ENCODE peak calls at places on chromosomes 7 and 10, in ten cellular contexts. Q, M, W, L, R, E, F, I, O and U are unnamed samples.

GRCh38 chr7:69782917-69783684 is 184.8 kb downstream of the AUTS2 start:
- DNase-seq in Q (no peak), M (no peak), W (peak; percentile 16), L (no peak), R (peak; percentile 83), E (no peak), F (peak; percentile 74), I (no peak), O (no peak), U (no peak)

GRCh38 chr7:140062528-140063299 is at the start of gene PARP12:
- DNase-seq in Q (peak; percentile 91), M (peak; percentile 77), W (peak; percentile 53), L (peak; percentile 92), R (no peak), E (peak; percentile 90), F (peak; percentile 75), I (peak; percentile 84), O (no peak), U (no peak)

GRCh38 chr10:72764151-72764550 is 72.2 kb downstream of the MCU start:
- DNase-seq in Q (no peak), M (peak; percentile 83), W (no peak), L (no peak), R (no peak), E (no peak), F (no peak), I (peak; percentile 46), O (no peak), U (no peak)

GRCh38 chr10:42953684-42954674 is 122.9 kb upstream of the RET start:
- DNase-seq in Q (no peak), M (no peak), W (no peak), L (no peak), R (no peak), E (no peak), F (no peak), I (no peak), O (no peak), U (no peak)

GRCh38 chr7:155732275-155732674 is 80.0 kb downstream of the SHH start:
- DNase-seq in Q (no peak), M (no peak), W (no peak), L (no peak), R (no peak), E (no peak), F (no peak), I (no peak), O (no peak), U (no peak)

GRCh38 chr7:92010215-92010614 is 69.6 kb downstream of the AKAP9 start:
- DNase-seq in Q (no peak), M (no peak), W (no peak), L (no peak), R (no peak), E (no peak), F (no peak), I (peak; percentile 22), O (peak; percentile 13), U (no peak)

GRCh38 chr7:114799522-114800133 is 122.3 kb upstream of the MDFIC start:
- DNase-seq in Q (peak; percentile 8), M (no peak), W (no peak), L (no peak), R (no peak), E (no peak), F (no peak), I (no peak), O (no peak), U (no peak)

GRCh38 chr7:50666124-50666496 is 100.9 kb upstream of the DDC start:
- DNase-seq in Q (no peak), M (no peak), W (no peak), L (no peak), R (no peak), E (no peak), F (no peak), I (no peak), O (no peak), U (no peak)

GRCh38 chr7:2195403-2196246 is 37.1 kb downstream of the MAD1L1 start:
- DNase-seq in Q (no peak), M (no peak), W (peak; percentile 55), L (no peak), R (peak; percentile 98), E (no peak), F (no peak), I (no peak), O (no peak), U (peak; percentile 5)

GRCh38 chr10:101066890-101067355 is 5.1 kb downstream of the KAZALD1 start:
- DNase-seq in Q (no peak), M (no peak), W (no peak), L (no peak), R (no peak), E (no peak), F (no peak), I (peak; percentile 59), O (peak; percentile 40), U (no peak)

GRCh38 chr7:28318126-28318762 is 94.1 kb upstream of the CREB5 start:
- DNase-seq in Q (no peak), M (no peak), W (no peak), L (no peak), R (no peak), E (no peak), F (no peak), I (no peak), O (no peak), U (no peak)

GRCh38 chr10:79385392-79385795 is 38.1 kb downstream of the PPIF start:
- DNase-seq in Q (no peak), M (no peak), W (no peak), L (no peak), R (no peak), E (peak; percentile 7), F (no peak), I (no peak), O (no peak), U (no peak)

GRCh38 chr7:18768256-18768655 is 272.7 kb downstream of the HDAC9 start:
- DNase-seq in Q (no peak), M (peak; percentile 55), W (no peak), L (no peak), R (no peak), E (no peak), F (no peak), I (no peak), O (no peak), U (no peak)

GRCh38 chr7:151518105-151518780 is 1.5 kb downstream of the RHEB start:
- DNase-seq in Q (peak; percentile 68), M (peak; percentile 48), W (no peak), L (peak; percentile 52), R (no peak), E (peak; percentile 49), F (no peak), I (peak; percentile 50), O (no peak), U (no peak)

GRCh38 chr10:116694253-116694926 is 48.0 kb downstream of the HSPA12A start:
- DNase-seq in Q (no peak), M (peak; percentile 11), W (no peak), L (no peak), R (no peak), E (no peak), F (no peak), I (peak; percentile 16), O (no peak), U (no peak)

GRCh38 chr10:1400129-1400865 is 337.0 kb downstream of the ADARB2 start:
- DNase-seq in Q (no peak), M (no peak), W (no peak), L (no peak), R (no peak), E (no peak), F (no peak), I (no peak), O (no peak), U (no peak)

GRCh38 chr10:61299156-61299555 is 154.0 kb downstream of the TMEM26 start:
- DNase-seq in Q (no peak), M (no peak), W (no peak), L (no peak), R (no peak), E (no peak), F (no peak), I (no peak), O (no peak), U (no peak)

GRCh38 chr7:84675633-84676034 is 481.0 kb upstream of the SEMA3A start:
- DNase-seq in Q (no peak), M (no peak), W (no peak), L (no peak), R (no peak), E (no peak), F (no peak), I (no peak), O (peak; percentile 5), U (no peak)

GRCh38 chr10:26334932-26335573 is 103.1 kb upstream of the APBB1IP start:
- DNase-seq in Q (peak; percentile 53), M (peak; percentile 6), W (peak; percentile 15), L (peak; percentile 71), R (peak; percentile 64), E (peak; percentile 51), F (peak; percentile 51), I (peak; percentile 68), O (peak; percentile 70), U (no peak)

GRCh38 chr10:42959833-42960232 is 117.0 kb upstream of the RET start:
- DNase-seq in Q (no peak), M (no peak), W (no peak), L (no peak), R (no peak), E (no peak), F (no peak), I (no peak), O (no peak), U (no peak)

GRCh38 chr10:84333864-84334451 is 5.6 kb downstream of the CCSER2 start:
- DNase-seq in Q (peak; percentile 65), M (peak; percentile 55), W (no peak), L (peak; percentile 81), R (no peak), E (peak; percentile 61), F (no peak), I (peak; percentile 35), O (no peak), U (no peak)